ENCODE peak calls at places on chromosomes 12 and 14, in seven cellular contexts. R is left lung, H is mammary epithelial cell, W is HCT116, T is type B pancreatic cell, E is AG04450, A is lung. C is an unnamed sample.

GRCh38 chr12:83016226-83016835 is 329.6 kb downstream of the TMTC2 start:
- DNase-seq in H (peak), R (no peak), E (peak), T (no peak), W (peak), A (peak), C (no peak)

GRCh38 chr12:57712671-57713070 is 18.7 kb downstream of the OS9 start:
- DNase-seq in W (no peak), H (no peak), T (peak), E (no peak), R (no peak), A (no peak), C (no peak)

GRCh38 chr14:105250008-105250366 is 1.7 kb downstream of the BTBD6 start:
- DNase-seq in H (no peak), W (no peak), T (no peak), A (no peak), R (no peak), E (no peak), C (no peak)

GRCh38 chr14:68977741-68978549 is 1.2 kb downstream of the ACTN1 start:
- DNase-seq in R (peak), H (peak), E (peak), W (no peak), T (no peak), A (peak), C (peak)

GRCh38 chr14:60166144-60166543 is 946 bp upstream of the DHRS7 start:
- DNase-seq in T (no peak), H (no peak), A (no peak), E (no peak), W (no peak), R (no peak), C (no peak)

GRCh38 chr12:10182662-10183061 is 3.8 kb downstream of the TMEM52B start:
- DNase-seq in H (peak), E (no peak), R (no peak), T (no peak), W (no peak), A (no peak), C (no peak)

GRCh38 chr12:78062781-78063180 is 232.1 kb downstream of the NAV3 start:
- DNase-seq in W (no peak), T (no peak), R (no peak), H (peak), A (no peak), E (peak), C (no peak)

GRCh38 chr12:3747543-3747942 is 5.4 kb downstream of the CRACR2A start:
- DNase-seq in A (no peak), E (no peak), R (no peak), H (no peak), W (no peak), T (no peak), C (no peak)

GRCh38 chr14:61553730-61554641 is 141.3 kb upstream of the HIF1A start:
- DNase-seq in R (no peak), H (peak), A (no peak), W (no peak), T (no peak), E (peak), C (no peak)

GRCh38 chr12:124524231-124524925 is 43.0 kb downstream of the NCOR2 start:
- DNase-seq in A (no peak), R (peak), T (no peak), H (peak), W (no peak), E (peak), C (no peak)

GRCh38 chr12:54723653-54724256 is 75.6 kb upstream of the DCD start:
- DNase-seq in H (no peak), A (no peak), W (peak), T (no peak), R (no peak), E (no peak), C (no peak)

GRCh38 chr12:105822131-105823103 is 316.3 kb downstream of the NUAK1 start:
- DNase-seq in W (no peak), E (no peak), T (no peak), A (no peak), R (no peak), H (no peak), C (no peak)

GRCh38 chr12:127760996-127761395 is 506.0 kb upstream of the TMEM132C start:
- DNase-seq in R (no peak), W (no peak), T (no peak), H (no peak), A (no peak), E (no peak), C (no peak)

GRCh38 chr14:95889236-95889979 is 12.8 kb downstream of the TUNAR start:
- DNase-seq in T (no peak), W (no peak), A (no peak), H (no peak), R (no peak), E (no peak), C (no peak)

GRCh38 chr12:59665692-59666091 is 69.9 kb downstream of the SLC16A7 start:
- DNase-seq in E (no peak), T (no peak), A (no peak), H (no peak), R (no peak), W (no peak), C (no peak)

GRCh38 chr12:132695431-132695830 is 8.0 kb downstream of the PXMP2 start:
- DNase-seq in W (no peak), H (no peak), R (peak), E (no peak), T (no peak), A (no peak), C (no peak)

GRCh38 chr12:93115198-93115601 is 186.1 kb upstream of the EEA1 start:
- DNase-seq in E (no peak), A (no peak), T (no peak), H (no peak), R (no peak), W (no peak), C (no peak)

GRCh38 chr14:36502558-36503508 is 17.2 kb downstream of the NKX2-1 start:
- DNase-seq in H (no peak), W (no peak), E (no peak), A (no peak), T (no peak), R (no peak), C (no peak)

GRCh38 chr12:131223791-131224567 is 270.3 kb downstream of the ADGRD1 start:
- DNase-seq in T (no peak), W (peak), E (no peak), R (peak), H (no peak), A (no peak), C (peak)

GRCh38 chr12:110575326-110575725 is 7.8 kb downstream of the PPTC7 start:
- DNase-seq in E (no peak), A (no peak), W (no peak), R (no peak), T (no peak), H (no peak), C (no peak)

GRCh38 chr12:17579148-17580026 is 510.6 kb downstream of the RERGL start:
- DNase-seq in W (no peak), A (no peak), E (no peak), R (no peak), T (no peak), H (no peak), C (no peak)

GRCh38 chr14:36657409-36658090 is 4.1 kb upstream of the PAX9 start:
- DNase-seq in T (peak), R (peak), A (no peak), E (no peak), W (no peak), H (no peak), C (no peak)

GRCh38 chr12:45434094-45434493 is 218.2 kb downstream of the ANO6 start:
- DNase-seq in W (no peak), T (no peak), E (no peak), R (no peak), H (no peak), A (no peak), C (no peak)

GRCh38 chr14:104676130-104676693 is 13.2 kb upstream of the INF2 start:
- DNase-seq in T (no peak), A (no peak), H (no peak), W (no peak), R (peak), E (no peak), C (no peak)

GRCh38 chr12:109902866-109903265 is 2.8 kb downstream of the TCHP start:
- DNase-seq in R (no peak), T (no peak), W (no peak), A (no peak), H (no peak), E (no peak), C (no peak)

GRCh38 chr12:122895757-122896636 is at the start of gene VPS37B:
- DNase-seq in H (peak), A (peak), W (peak), E (no peak), T (peak), R (peak), C (no peak)
- TF ChIP-seq CTCF in H (no peak), A (no peak), W (no peak), E (no peak), T (no peak), R (no peak), C (no peak)

GRCh38 chr12:6355491-6356373 is 13.9 kb upstream of the TNFRSF1A start:
- DNase-seq in A (no peak), R (no peak), T (no peak), E (no peak), H (no peak), W (no peak), C (no peak)
- TF ChIP-seq CTCF in A (no peak), R (no peak), T (no peak), E (no peak), H (no peak), W (peak), C (no peak)

DNA sequence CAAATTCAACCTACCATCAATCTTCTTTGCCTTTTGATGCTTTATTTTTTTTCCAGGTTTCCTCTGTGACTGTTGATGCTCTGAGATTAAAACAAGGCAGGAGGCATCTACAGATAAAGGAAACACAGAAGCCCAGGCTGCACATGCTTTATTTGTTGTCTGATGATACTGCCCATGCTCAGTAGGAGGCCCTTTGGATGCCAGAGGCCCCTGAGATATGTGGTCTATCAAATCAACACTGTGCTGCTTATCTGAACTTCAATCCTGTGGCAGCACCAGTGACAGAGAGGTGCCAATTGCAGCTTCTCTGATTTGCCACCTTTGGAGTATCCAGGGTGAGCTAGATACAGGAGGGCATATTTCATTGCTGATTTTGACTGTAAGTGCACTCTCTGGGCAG is 571.3 kb upstream of the TBX3 start:
- DNase-seq in R (no peak), H (no peak), W (no peak), E (no peak), T (no peak), A (no peak), C (no peak)
- TF ChIP-seq CTCF in R (no peak), H (no peak), W (no peak), E (no peak), T (no peak), A (no peak), C (no peak)

DNA sequence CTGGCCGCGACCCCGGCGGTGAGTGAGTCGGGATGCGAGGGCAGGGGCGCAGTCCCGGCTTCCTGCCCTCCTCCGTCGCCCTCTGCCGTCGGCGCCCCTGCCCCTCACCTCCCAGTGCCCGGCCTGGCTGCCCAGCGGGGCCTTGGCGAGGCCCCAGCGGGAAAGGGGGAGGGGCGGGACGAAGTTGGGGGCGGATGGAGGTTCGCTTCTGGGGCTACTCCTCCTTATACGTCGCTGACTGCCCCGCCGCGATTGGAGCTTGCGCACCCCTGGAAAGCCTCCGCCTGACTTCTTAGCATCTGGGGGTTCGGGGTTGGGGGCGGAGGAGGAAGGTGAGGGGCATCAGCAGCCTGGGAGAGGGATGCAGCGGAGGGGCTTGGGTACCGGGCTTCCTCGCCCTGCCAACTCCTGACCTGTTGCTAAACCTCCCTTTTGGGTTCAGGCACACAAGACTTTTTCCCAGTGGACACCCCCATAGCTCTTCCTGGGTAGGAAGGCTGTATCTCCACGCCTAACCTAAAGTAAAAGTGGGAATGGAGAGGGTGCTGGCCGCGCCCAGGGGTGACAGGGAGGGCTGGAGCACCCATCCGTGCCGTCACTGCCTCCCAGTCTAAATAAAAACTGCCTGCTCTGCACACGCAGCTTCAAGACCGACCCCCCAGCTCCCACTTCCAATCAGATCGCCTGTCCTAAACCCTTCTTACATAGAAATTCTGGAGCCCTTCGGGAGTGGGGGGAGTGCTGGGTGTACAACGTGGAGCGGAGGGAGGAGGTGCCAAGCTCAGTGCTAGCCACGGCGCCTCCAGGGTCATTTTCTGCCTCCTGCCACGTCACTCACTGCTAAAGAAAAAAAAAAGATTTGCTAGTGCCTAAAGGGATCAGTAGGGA is 585 bp downstream of the TMEM263 start:
- DNase-seq in T (no peak), R (peak), A (peak), E (peak), H (peak), W (peak), C (no peak)
- TF ChIP-seq CTCF in T (peak), R (no peak), A (no peak), E (no peak), H (no peak), W (no peak), C (peak)

DNA sequence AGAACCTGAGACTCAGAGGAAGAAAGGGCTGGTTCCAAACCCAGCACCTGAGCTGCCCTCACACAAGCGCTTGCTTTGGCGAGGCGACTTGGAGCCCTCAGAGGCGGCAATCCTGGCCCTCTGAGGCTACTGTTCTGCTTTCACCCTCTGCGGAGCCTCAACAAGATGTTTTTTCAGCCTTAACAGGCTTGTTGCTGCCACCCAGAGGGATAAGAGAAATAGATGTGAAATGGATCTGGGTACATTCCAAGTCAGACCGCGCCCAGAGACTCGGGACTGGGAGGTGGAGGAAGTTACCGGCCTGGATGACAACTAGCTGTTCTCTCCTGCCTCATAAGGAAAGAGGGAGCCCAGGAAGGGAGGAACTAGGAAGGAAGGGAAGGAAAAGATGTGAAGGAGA is 89.6 kb downstream of the TTC7B start:
- DNase-seq in E (no peak), A (peak), W (peak), H (peak), R (no peak), T (no peak), C (no peak)
- TF ChIP-seq CTCF in E (peak), A (no peak), W (no peak), H (no peak), R (no peak), T (no peak), C (peak)

C was measured in chondrocyte.